ENCODE peak calls at places on chromosomes 4 and X, in five cellular contexts. A is pancreas, V is suprapubic skin, L is WERI-Rb-1, U is iPS DF 6.9. S is an unnamed sample. For H3K9me3, the result is how much of the 10 kb centered on the place peaks cover.

GRCh38 chr4:36220776-36221175 is 23.5 kb downstream of the ARAP2 start:
- DNase-seq in U (no peak), A (no peak), V (no peak), L (no peak), S (no peak)

GRCh38 chrX:105894721-105895120 is 72.4 kb downstream of the NRK start:
- DNase-seq in L (no peak), V (no peak), U (no peak), A (no peak), S (no peak)

GRCh38 chr4:73988096-73988495 is at the start of gene PPBP:
- DNase-seq in V (no peak), L (no peak), A (no peak), U (no peak), S (no peak)

GRCh38 chr4:55947254-55947882 is 1.4 kb upstream of the CEP135 start:
- DNase-seq in U (no peak), A (no peak), L (no peak), V (no peak), S (no peak)

GRCh38 chrX:40406330-40406859 is 174.4 kb upstream of the ATP6AP2 start:
- DNase-seq in L (peak), V (no peak), A (no peak), U (no peak), S (no peak)

GRCh38 chr4:142743071-142743825 is 102.9 kb downstream of the INPP4B start:
- DNase-seq in A (no peak), V (no peak), L (no peak), U (no peak), S (no peak)

GRCh38 chrX:39645059-39645895 is 452.5 kb downstream of the BCOR start:
- DNase-seq in L (peak), U (no peak), V (peak), A (no peak), S (peak)

GRCh38 chrX:122866527-122866926 is 317.6 kb upstream of the GRIA3 start:
- DNase-seq in V (no peak), L (no peak), A (no peak), U (no peak), S (no peak)

GRCh38 chr4:99868126-99868596 is 26.1 kb downstream of the LAMTOR3 start:
- DNase-seq in A (no peak), V (no peak), U (no peak), L (no peak), S (no peak)

GRCh38 chr4:138736362-138736761 is 279.2 kb upstream of the NOCT start:
- DNase-seq in V (no peak), U (no peak), A (no peak), L (no peak), S (no peak)

GRCh38 chr4:53706422-53707032 is 115.2 kb upstream of the LNX1 start:
- DNase-seq in A (no peak), L (no peak), U (peak), V (no peak), S (peak)

GRCh38 chrX:98607739-98608138 is 1724.0 kb downstream of the RPA4 start:
- DNase-seq in L (no peak), V (no peak), A (no peak), U (no peak), S (no peak)

GRCh38 chr4:6228158-6229067 is 28.1 kb upstream of the JAKMIP1 start:
- DNase-seq in L (peak), A (no peak), V (no peak), U (no peak), S (no peak)

GRCh38 chr4:156298230-156298629 is 344.6 kb upstream of the CTSO start:
- DNase-seq in U (no peak), A (no peak), L (no peak), V (no peak), S (no peak)

GRCh38 chr4:8725071-8725841 is 132.7 kb downstream of the CPZ start:
- DNase-seq in A (no peak), L (peak), U (no peak), V (peak), S (no peak)

GRCh38 chr4:9735515-9735914 is 45.9 kb upstream of the DRD5 start:
- DNase-seq in V (no peak), U (no peak), A (no peak), L (peak), S (no peak)

GRCh38 chr4:7043521-7044414 is 596 bp downstream of the TADA2B start:
- DNase-seq in V (no peak), A (peak), L (peak), U (no peak), S (peak)

GRCh38 chr4:155005395-155006087 is 202.9 kb upstream of the NPY2R start:
- DNase-seq in U (no peak), V (no peak), L (no peak), A (no peak), S (no peak)

GRCh38 chrX:16212436-16212835 is 45.2 kb downstream of the MAGEB17 start:
- DNase-seq in U (no peak), A (peak), V (no peak), L (no peak), S (no peak)

GRCh38 chrX:16213970-16214369 is 46.7 kb downstream of the MAGEB17 start:
- DNase-seq in V (no peak), U (no peak), A (no peak), L (no peak), S (no peak)

GRCh38 chrX:16212024-16212423 is 44.7 kb downstream of the MAGEB17 start:
- DNase-seq in L (no peak), V (no peak), U (no peak), A (no peak), S (no peak)

GRCh38 chrX:16215660-16216059 is 48.4 kb downstream of the MAGEB17 start:
- DNase-seq in L (no peak), V (no peak), A (no peak), U (peak), S (no peak)
- H3K4me3 ChIP-seq in L (no peak), V (no peak), A (no peak), U (no peak), S (no peak)

GRCh38 chr4:152364883-152365282 is 171.0 kb downstream of the FBXW7 start:
- DNase-seq in U (no peak), V (no peak), A (no peak), L (no peak), S (no peak)

GRCh38 chr4:152369903-152370296 is 166.0 kb downstream of the FBXW7 start:
- DNase-seq in U (no peak), A (no peak), L (no peak), V (no peak), S (no peak)

GRCh38 chr4:152372444-152372843 is 163.4 kb downstream of the FBXW7 start:
- DNase-seq in A (no peak), U (no peak), V (no peak), L (no peak), S (no peak)

GRCh38 chr4:152374153-152374552 is 161.7 kb downstream of the FBXW7 start:
- DNase-seq in U (no peak), V (no peak), A (no peak), L (no peak), S (no peak)

GRCh38 chr4:152369203-152369902 is 166.5 kb downstream of the FBXW7 start:
- DNase-seq in V (no peak), U (no peak), A (no peak), L (no peak), S (no peak)
- H3K9me3 ChIP-seq in V (under half), U (under half), A (under half), L (under half), S (under half)

GRCh38 chr4:168877779-168878491 is 132.1 kb downstream of the CBR4 start:
- DNase-seq in A (peak), U (no peak), V (peak), L (peak), S (peak)
- H3K4me3 ChIP-seq in A (peak), U (peak), V (peak), L (peak), S (peak)

GRCh38 chrX:151870603-151871002 is 42.1 kb upstream of the MAGEA4 start:
- DNase-seq in U (no peak), L (no peak), A (no peak), V (no peak), S (no peak)
- H3K9me3 ChIP-seq in U (under half), L (under half), A (under half), V (under half), S (under half)

DNA sequence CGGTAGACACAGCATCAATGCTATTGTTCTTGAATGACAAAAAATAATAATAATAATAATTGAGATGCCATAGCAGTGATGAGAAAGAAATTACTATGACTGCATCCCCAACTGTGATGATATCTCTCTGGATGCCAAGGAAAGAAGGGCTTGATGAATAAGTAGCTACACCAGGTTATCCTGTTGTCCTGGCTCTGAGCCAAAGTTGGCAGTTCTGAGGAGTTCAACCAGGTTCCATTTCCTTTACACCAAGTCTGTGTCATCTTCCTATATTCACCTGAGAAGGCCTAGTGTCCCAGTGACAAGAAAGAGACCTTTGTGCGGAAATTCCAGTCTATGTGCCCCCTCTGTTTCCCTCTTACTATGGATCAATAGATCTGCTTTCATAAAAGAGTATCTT is 3.4 kb upstream of the MAML3 start:
- DNase-seq in A (no peak), U (no peak), V (no peak), L (no peak), S (no peak)
- H3K4me3 ChIP-seq in A (no peak), U (no peak), V (no peak), L (no peak), S (no peak)

DNA sequence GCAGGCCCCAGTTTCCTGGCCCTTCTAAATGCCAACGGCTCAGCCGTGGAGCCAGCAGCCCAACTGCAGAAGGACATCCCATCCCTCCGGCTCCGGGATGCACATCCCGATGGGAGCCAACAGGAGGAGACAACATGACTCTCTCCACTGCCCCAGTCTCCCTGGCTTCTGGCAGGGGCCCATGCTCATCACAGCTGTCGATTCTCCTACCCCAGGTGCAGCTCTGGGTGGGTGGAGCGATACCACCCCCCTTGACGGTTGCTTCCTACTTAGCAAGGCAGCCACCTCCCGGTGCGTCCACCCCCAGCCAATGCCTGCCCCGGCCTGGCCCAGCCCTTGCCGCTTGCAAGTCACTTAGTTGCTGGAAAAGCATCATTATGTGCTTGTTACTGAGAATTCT is 19.5 kb downstream of the ZNF275 start:
- DNase-seq in U (no peak), V (no peak), A (no peak), L (no peak), S (no peak)
- H3K9me3 ChIP-seq in U (under half), V (under half), A (under half), L (under half), S (under half)